ENCODE peak calls at places on chromosome 16, in eight cellular contexts. One of them, this sample, is unnamed.

GRCh38 chr16:64180136-64180900 is 941.5 kb downstream of the CDH11 start:
- DNase-seq in progenitor cell of endocrine pancreas: no peak
- DNase-seq in RWPE1: no peak
- DNase-seq in fibroblast of mammary gland: no peak
- DNase-seq in Calu3: no peak
- DNase-seq in GM13976: no peak
- DNase-seq in brain microvascular endothelial cell: no peak
- DNase-seq in GM12878: no peak
- DNase-seq in this sample: no peak

GRCh38 chr16:1095450-1096163 is 437 bp downstream of the C1QTNF8 start:
- DNase-seq in progenitor cell of endocrine pancreas: no peak
- DNase-seq in fibroblast of mammary gland: no peak
- DNase-seq in RWPE1: no peak
- DNase-seq in Calu3: no peak
- DNase-seq in GM13976: no peak
- DNase-seq in GM12878: no peak
- DNase-seq in brain microvascular endothelial cell: no peak
- DNase-seq in this sample: no peak

GRCh38 chr16:29663829-29664132 is 734 bp downstream of the SPN start:
- DNase-seq in fibroblast of mammary gland: no peak
- DNase-seq in Calu3: no peak
- DNase-seq in GM13976: no peak
- DNase-seq in GM12878: no peak
- DNase-seq in RWPE1: no peak
- DNase-seq in brain microvascular endothelial cell: no peak
- DNase-seq in progenitor cell of endocrine pancreas: no peak
- DNase-seq in this sample: no peak

GRCh38 chr16:83113811-83114210 is 487.0 kb downstream of the CDH13 start:
- DNase-seq in brain microvascular endothelial cell: no peak
- DNase-seq in RWPE1: no peak
- DNase-seq in progenitor cell of endocrine pancreas: no peak
- DNase-seq in Calu3: no peak
- DNase-seq in GM12878: no peak
- DNase-seq in fibroblast of mammary gland: no peak
- DNase-seq in GM13976: no peak
- DNase-seq in this sample: no peak

GRCh38 chr16:53840472-53840871 is 136.5 kb downstream of the FTO start:
- DNase-seq in fibroblast of mammary gland: no peak
- DNase-seq in Calu3: no peak
- DNase-seq in brain microvascular endothelial cell: no peak
- DNase-seq in GM12878: peak; percentile 19
- DNase-seq in progenitor cell of endocrine pancreas: no peak
- DNase-seq in GM13976: no peak
- DNase-seq in RWPE1: no peak
- DNase-seq in this sample: no peak

GRCh38 chr16:49441366-49441780 is 67.8 kb downstream of the C16orf78 start:
- DNase-seq in fibroblast of mammary gland: no peak
- DNase-seq in brain microvascular endothelial cell: no peak
- DNase-seq in RWPE1: no peak
- DNase-seq in Calu3: no peak
- DNase-seq in GM12878: peak; percentile 71
- DNase-seq in GM13976: peak; percentile 87
- DNase-seq in progenitor cell of endocrine pancreas: no peak
- DNase-seq in this sample: no peak

GRCh38 chr16:27237229-27238015 is 31.1 kb downstream of the NSMCE1 start:
- DNase-seq in brain microvascular endothelial cell: peak; percentile 46
- DNase-seq in GM12878: peak; percentile 82
- DNase-seq in RWPE1: no peak
- DNase-seq in progenitor cell of endocrine pancreas: no peak
- DNase-seq in fibroblast of mammary gland: no peak
- DNase-seq in GM13976: peak; percentile 80
- DNase-seq in Calu3: no peak
- DNase-seq in this sample: peak; percentile 22

GRCh38 chr16:3946604-3947180 is 66.2 kb upstream of the CREBBP start:
- DNase-seq in GM12878: no peak
- DNase-seq in GM13976: peak; percentile 16
- DNase-seq in RWPE1: no peak
- DNase-seq in fibroblast of mammary gland: no peak
- DNase-seq in progenitor cell of endocrine pancreas: no peak
- DNase-seq in brain microvascular endothelial cell: no peak
- DNase-seq in Calu3: no peak
- DNase-seq in this sample: no peak

GRCh38 chr16:69917739-69918138 is 33.4 kb upstream of the CLEC18A start:
- DNase-seq in brain microvascular endothelial cell: peak; percentile 95
- DNase-seq in progenitor cell of endocrine pancreas: peak; percentile 22
- DNase-seq in GM13976: no peak
- DNase-seq in Calu3: no peak
- DNase-seq in RWPE1: peak; percentile 87
- DNase-seq in GM12878: no peak
- DNase-seq in fibroblast of mammary gland: peak; percentile 98
- DNase-seq in this sample: peak; percentile 35

GRCh38 chr16:65833171-65833871 is 533.2 kb upstream of the CDH5 start:
- DNase-seq in GM13976: no peak
- DNase-seq in Calu3: no peak
- DNase-seq in progenitor cell of endocrine pancreas: no peak
- DNase-seq in brain microvascular endothelial cell: peak; percentile 81
- DNase-seq in GM12878: no peak
- DNase-seq in RWPE1: peak; percentile 45
- DNase-seq in fibroblast of mammary gland: peak; percentile 82
- DNase-seq in this sample: no peak

GRCh38 chr16:85474808-85475207 is 138.3 kb upstream of the GSE1 start:
- DNase-seq in brain microvascular endothelial cell: no peak
- DNase-seq in GM12878: no peak
- DNase-seq in GM13976: no peak
- DNase-seq in RWPE1: no peak
- DNase-seq in fibroblast of mammary gland: no peak
- DNase-seq in Calu3: no peak
- DNase-seq in progenitor cell of endocrine pancreas: no peak
- DNase-seq in this sample: no peak

GRCh38 chr16:57273359-57273758 is 11.1 kb downstream of the PLLP start:
- DNase-seq in GM13976: no peak
- DNase-seq in GM12878: no peak
- DNase-seq in fibroblast of mammary gland: no peak
- DNase-seq in RWPE1: no peak
- DNase-seq in progenitor cell of endocrine pancreas: no peak
- DNase-seq in brain microvascular endothelial cell: no peak
- DNase-seq in Calu3: no peak
- DNase-seq in this sample: no peak

GRCh38 chr16:73268311-73268997 is 220.5 kb upstream of the ZFHX3 start:
- DNase-seq in GM13976: no peak
- DNase-seq in brain microvascular endothelial cell: no peak
- DNase-seq in GM12878: no peak
- DNase-seq in fibroblast of mammary gland: no peak
- DNase-seq in Calu3: no peak
- DNase-seq in progenitor cell of endocrine pancreas: no peak
- DNase-seq in RWPE1: no peak
- DNase-seq in this sample: no peak

GRCh38 chr16:63592852-63593251 is 1529.0 kb downstream of the CDH11 start:
- DNase-seq in progenitor cell of endocrine pancreas: no peak
- DNase-seq in Calu3: no peak
- DNase-seq in brain microvascular endothelial cell: no peak
- DNase-seq in RWPE1: no peak
- DNase-seq in GM13976: no peak
- DNase-seq in fibroblast of mammary gland: no peak
- DNase-seq in GM12878: no peak
- DNase-seq in this sample: no peak

GRCh38 chr16:62190426-62190825 is 154.2 kb upstream of the CDH8 start:
- DNase-seq in RWPE1: peak; percentile 26
- DNase-seq in fibroblast of mammary gland: no peak
- DNase-seq in brain microvascular endothelial cell: no peak
- DNase-seq in GM13976: no peak
- DNase-seq in Calu3: no peak
- DNase-seq in GM12878: no peak
- DNase-seq in progenitor cell of endocrine pancreas: no peak
- DNase-seq in this sample: no peak

GRCh38 chr16:62194828-62195227 is 158.6 kb upstream of the CDH8 start:
- DNase-seq in RWPE1: peak; percentile 11
- DNase-seq in fibroblast of mammary gland: no peak
- DNase-seq in brain microvascular endothelial cell: no peak
- DNase-seq in Calu3: no peak
- DNase-seq in progenitor cell of endocrine pancreas: no peak
- DNase-seq in GM13976: no peak
- DNase-seq in GM12878: no peak
- DNase-seq in this sample: no peak
- TF ChIP-seq CTCF in RWPE1: no peak
- TF ChIP-seq CTCF in fibroblast of mammary gland: no peak
- TF ChIP-seq CTCF in brain microvascular endothelial cell: no peak
- TF ChIP-seq CTCF in Calu3: no peak
- TF ChIP-seq CTCF in progenitor cell of endocrine pancreas: peak; percentile 17
- TF ChIP-seq CTCF in GM13976: no peak
- TF ChIP-seq CTCF in GM12878: no peak
- TF ChIP-seq CTCF in this sample: no peak

DNA sequence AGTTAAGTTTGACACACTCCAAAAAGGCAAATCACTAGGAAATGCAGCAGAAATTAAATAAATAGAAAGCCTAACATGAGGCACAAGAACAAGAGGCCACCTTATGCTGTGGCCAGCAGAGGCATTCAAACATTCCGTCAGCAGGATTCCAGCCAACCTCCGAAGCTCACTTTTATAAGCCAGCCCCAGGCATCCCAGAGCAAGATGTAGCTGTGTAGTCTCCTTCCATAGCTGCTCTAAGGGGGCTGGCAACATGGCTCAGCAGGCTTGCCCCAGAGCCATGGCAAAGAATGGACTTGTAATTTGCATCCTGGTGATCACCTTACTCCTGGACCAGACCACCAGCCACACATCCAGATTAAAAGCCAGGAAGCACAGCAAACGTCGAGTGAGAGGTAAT is at the start of gene CLEC3A:
- DNase-seq in progenitor cell of endocrine pancreas: no peak
- DNase-seq in RWPE1: no peak
- DNase-seq in Calu3: no peak
- DNase-seq in fibroblast of mammary gland: no peak
- DNase-seq in GM13976: no peak
- DNase-seq in brain microvascular endothelial cell: no peak
- DNase-seq in GM12878: no peak
- DNase-seq in this sample: no peak
- TF ChIP-seq CTCF in progenitor cell of endocrine pancreas: no peak
- TF ChIP-seq CTCF in RWPE1: no peak
- TF ChIP-seq CTCF in Calu3: no peak
- TF ChIP-seq CTCF in fibroblast of mammary gland: no peak
- TF ChIP-seq CTCF in GM13976: no peak
- TF ChIP-seq CTCF in brain microvascular endothelial cell: no peak
- TF ChIP-seq CTCF in GM12878: no peak
- TF ChIP-seq CTCF in this sample: no peak

GRCh38 chr16:89701425-89702406 is at the start of gene SPATA2L:
- DNase-seq in Calu3: peak; percentile 99
- DNase-seq in brain microvascular endothelial cell: peak; percentile 85
- DNase-seq in RWPE1: peak; percentile 98
- DNase-seq in GM13976: peak; percentile 99
- DNase-seq in GM12878: peak; percentile 73
- DNase-seq in progenitor cell of endocrine pancreas: peak; percentile 95
- DNase-seq in fibroblast of mammary gland: no peak
- DNase-seq in this sample: peak; percentile 66
- TF ChIP-seq CTCF in Calu3: no peak
- TF ChIP-seq CTCF in brain microvascular endothelial cell: peak; percentile 28
- TF ChIP-seq CTCF in RWPE1: no peak
- TF ChIP-seq CTCF in GM13976: peak; percentile 32
- TF ChIP-seq CTCF in GM12878: peak; percentile 17
- TF ChIP-seq CTCF in progenitor cell of endocrine pancreas: peak; percentile 35
- TF ChIP-seq CTCF in fibroblast of mammary gland: no peak
- TF ChIP-seq CTCF in this sample: no peak

DNA sequence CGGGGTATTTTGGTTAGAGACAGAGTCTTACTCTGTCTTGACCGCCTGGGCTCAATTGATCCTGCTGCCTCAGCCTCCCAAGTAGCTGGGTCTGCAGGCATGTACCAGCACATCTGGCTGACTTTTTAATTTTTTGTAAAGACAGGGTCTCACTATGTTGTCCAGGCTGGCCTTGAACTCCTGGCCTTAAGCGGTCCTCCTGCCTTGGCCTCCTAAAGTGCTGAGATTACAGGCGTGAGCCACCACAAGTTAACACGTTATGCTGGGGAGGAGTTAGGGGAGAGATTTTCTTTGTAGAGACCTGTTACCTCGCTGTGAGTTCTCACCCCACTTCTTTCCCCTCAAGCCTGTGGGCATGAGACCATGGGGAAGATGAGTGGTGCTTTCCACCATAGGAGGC is 1.8 kb upstream of the CES4A start:
- DNase-seq in RWPE1: no peak
- DNase-seq in progenitor cell of endocrine pancreas: no peak
- DNase-seq in fibroblast of mammary gland: no peak
- DNase-seq in Calu3: no peak
- DNase-seq in GM13976: no peak
- DNase-seq in GM12878: no peak
- DNase-seq in brain microvascular endothelial cell: no peak
- DNase-seq in this sample: no peak
- TF ChIP-seq CTCF in RWPE1: no peak
- TF ChIP-seq CTCF in progenitor cell of endocrine pancreas: no peak
- TF ChIP-seq CTCF in fibroblast of mammary gland: no peak
- TF ChIP-seq CTCF in Calu3: no peak
- TF ChIP-seq CTCF in GM13976: no peak
- TF ChIP-seq CTCF in GM12878: no peak
- TF ChIP-seq CTCF in brain microvascular endothelial cell: no peak
- TF ChIP-seq CTCF in this sample: no peak

This sample was measured in omental fat pad.